ENCODE peak calls at places on chromosome 19, in ten cellular contexts. D is kidney glomerular epithelial cell; Y is stimulated activated naive CD8-positive, alpha-beta T cell treated with anti-CD3 and anti-CD28 coated beads, Interleukin-15, Interleukin-2, amounts not matched to agents 100 U/mL and 50 U/mL, for 24 hours; U is HCT116; F is astrocyte; Q is activated T-helper 1 cell treated with anti-CD3 and anti-CD28 coated beads, Interleukin-2, amount 50 U/mL, for 16 hours; X is stimulated activated CD8-positive, alpha-beta memory T cell treated with anti-CD3 and anti-CD28 coated beads, Interleukin-15, amount 100 ng/mL, for 48 hours; I is NCI-H345; M is NCI-H2029 treated with DMSO at 0.1 percent for 48 hours; A is GM12892. V is an unnamed sample.

GRCh38 chr19:41548954-41549688 is 26.8 kb upstream of the CEACAM21 start:
- DNase-seq in F (no peak), A (no peak), X (peak; percentile 65), U (no peak), I (no peak), Y (peak; percentile 84), Q (peak; percentile 58), D (no peak), M (no peak), V (no peak)

GRCh38 chr19:21474671-21475181 is 30.7 kb upstream of the ZNF429 start:
- DNase-seq in Q (peak; percentile 41), U (no peak), I (no peak), Y (peak; percentile 80), X (peak; percentile 53), D (peak; percentile 53), A (no peak), M (peak; percentile 64), F (peak; percentile 60), V (peak; percentile 14)

GRCh38 chr19:39137131-39137530 is 11.5 kb downstream of the PAK4 start:
- DNase-seq in A (no peak), Q (no peak), M (no peak), D (no peak), I (no peak), F (no peak), U (no peak), Y (no peak), X (no peak), V (no peak)

GRCh38 chr19:41616785-41617621 is 9.9 kb downstream of the CEACAM4 start:
- DNase-seq in I (no peak), D (peak; percentile 2), Y (no peak), A (no peak), M (no peak), X (no peak), U (no peak), Q (no peak), F (no peak), V (no peak)

GRCh38 chr19:42152876-42153275 is 20.6 kb upstream of the POU2F2 start:
- DNase-seq in U (no peak), F (no peak), Q (no peak), D (no peak), X (no peak), A (no peak), M (no peak), Y (no peak), I (no peak), V (no peak)

GRCh38 chr19:39998511-39998910 is 1.7 kb downstream of the ZNF546 start:
- DNase-seq in M (no peak), U (no peak), I (no peak), D (no peak), Q (no peak), X (no peak), A (no peak), Y (no peak), F (no peak), V (no peak)

GRCh38 chr19:16143399-16144215 is at the start of gene HSH2D:
- DNase-seq in D (no peak), A (peak; percentile 75), X (peak; percentile 60), Q (peak; percentile 54), U (peak; percentile 77), F (no peak), M (peak; percentile 64), Y (peak; percentile 83), I (peak; percentile 45), V (peak; percentile 70)

GRCh38 chr19:53908106-53908932 is 759 bp upstream of the CACNG7 start:
- DNase-seq in A (no peak), I (no peak), Q (peak; percentile 23), D (no peak), M (no peak), U (no peak), X (peak; percentile 42), Y (peak; percentile 58), F (peak; percentile 21), V (peak; percentile 78)

GRCh38 chr19:49340069-49340864 is 5.1 kb downstream of the CD37 start:
- DNase-seq in U (no peak), M (peak; percentile 22), F (no peak), A (peak; percentile 89), D (no peak), Q (no peak), X (no peak), Y (peak; percentile 63), I (peak; percentile 70), V (peak; percentile 98)

GRCh38 chr19:19067276-19068072 is 3.7 kb downstream of the SLC25A42 start:
- DNase-seq in M (no peak), X (no peak), U (no peak), I (no peak), A (no peak), D (no peak), Y (no peak), F (no peak), Q (no peak), V (no peak)

GRCh38 chr19:43470288-43470687 is 4.9 kb upstream of the LYPD3 start:
- DNase-seq in Q (no peak), D (no peak), Y (peak; percentile 35), A (no peak), U (no peak), F (peak; percentile 71), X (no peak), I (no peak), M (no peak), V (no peak)

GRCh38 chr19:1098177-1099051 is 3.2 kb upstream of the POLR2E start:
- DNase-seq in D (no peak), A (no peak), X (no peak), Q (no peak), Y (no peak), U (no peak), F (no peak), M (peak; percentile 70), I (no peak), V (no peak)

GRCh38 chr19:2552859-2553258 is 76.9 kb downstream of the GADD45B start:
- DNase-seq in D (no peak), F (no peak), Y (peak; percentile 53), I (no peak), Q (peak; percentile 33), U (no peak), A (peak; percentile 64), X (no peak), M (no peak), V (peak; percentile 85)